ENCODE peak calls at places on chromosomes 1 and 21, in ten cellular contexts. A, D, J, R, V, C, B, Y, K and W are unnamed samples.

GRCh38 chr1:245091818-245092637 is 62.8 kb upstream of the KIF26B start:
- DNase-seq in Y (peak; percentile 30), B (peak; percentile 94), A (no peak), J (peak; percentile 10), V (no peak), D (no peak), C (peak; percentile 70), K (peak; percentile 99), R (no peak), W (no peak)

GRCh38 chr1:10901091-10901893 is 104.8 kb upstream of the CASZ1 start:
- DNase-seq in D (no peak), B (no peak), K (no peak), V (peak; percentile 89), C (peak; percentile 81), J (peak; percentile 59), R (no peak), Y (no peak), A (no peak), W (no peak)

GRCh38 chr1:200373811-200374231 is 36.0 kb downstream of the ZNF281 start:
- DNase-seq in J (peak; percentile 42), A (no peak), Y (no peak), C (no peak), B (no peak), V (no peak), R (no peak), K (no peak), D (no peak), W (no peak)

GRCh38 chr1:62126595-62127290 is 67.9 kb upstream of the L1TD1 start:
- DNase-seq in D (no peak), Y (no peak), J (no peak), B (no peak), K (no peak), A (no peak), V (no peak), R (no peak), C (no peak), W (no peak)

GRCh38 chr1:242839101-242839500 is 314.6 kb upstream of the PLD5 start:
- DNase-seq in R (no peak), A (no peak), K (no peak), V (no peak), Y (no peak), C (no peak), B (no peak), J (no peak), D (no peak), W (no peak)

GRCh38 chr1:15959847-15960446 is 16.0 kb downstream of the ZBTB17 start:
- DNase-seq in J (no peak), Y (no peak), K (no peak), D (no peak), B (no peak), A (no peak), V (no peak), R (no peak), C (no peak), W (no peak)

GRCh38 chr21:45801989-45802388 is 158.5 kb downstream of the PCBP3 start:
- DNase-seq in V (no peak), J (no peak), C (no peak), B (no peak), K (no peak), A (no peak), Y (no peak), D (no peak), R (no peak), W (no peak)

GRCh38 chr1:185917646-185918045 is 183.5 kb downstream of the HMCN1 start:
- DNase-seq in D (no peak), J (no peak), A (no peak), C (no peak), R (peak; percentile 56), V (no peak), B (peak; percentile 74), Y (no peak), K (peak; percentile 66), W (no peak)

GRCh38 chr1:58358311-58358710 is 188.2 kb downstream of the OMA1 start:
- DNase-seq in C (no peak), K (peak; percentile 17), D (no peak), B (peak; percentile 1), Y (no peak), A (no peak), J (no peak), V (no peak), R (no peak), W (no peak)

GRCh38 chr21:32257952-32258785 is 20.7 kb downstream of the MIS18A start:
- DNase-seq in D (peak; percentile 58), B (peak; percentile 91), R (peak; percentile 68), J (peak; percentile 74), K (peak; percentile 85), Y (peak; percentile 75), C (no peak), A (no peak), V (peak; percentile 67), W (no peak)

DNA sequence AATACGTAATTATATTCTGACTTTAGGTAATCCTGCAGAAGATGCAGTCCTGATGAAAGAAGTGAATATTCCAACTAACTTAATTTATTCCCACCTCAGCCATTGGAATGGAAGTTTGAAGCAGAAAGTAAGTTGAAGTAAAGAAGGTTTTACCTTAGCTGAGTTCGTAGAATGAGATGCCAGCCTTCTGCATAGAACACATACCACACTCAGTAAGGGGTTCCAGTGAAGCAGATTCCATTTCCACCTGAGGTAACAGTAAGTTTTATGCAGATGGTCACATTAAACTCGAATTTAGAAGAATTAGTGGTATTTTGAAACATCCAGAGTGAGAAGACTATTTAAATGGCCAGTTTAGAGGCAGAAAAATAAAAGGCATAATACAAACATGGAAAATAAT is 20.2 kb downstream of the RBM11 start:
- DNase-seq in K (no peak), C (no peak), A (no peak), R (no peak), J (no peak), Y (no peak), V (no peak), B (no peak), D (no peak), W (no peak)
- H3K27ac ChIP-seq in K (no peak overlapping the region), C (no peak overlapping the region), A (no peak overlapping the region), R (no peak overlapping the region), J (no peak overlapping the region), Y (no peak overlapping the region), V (no peak overlapping the region), B (no peak overlapping the region), D (no peak overlapping the region), W (no peak overlapping the region)

DNA sequence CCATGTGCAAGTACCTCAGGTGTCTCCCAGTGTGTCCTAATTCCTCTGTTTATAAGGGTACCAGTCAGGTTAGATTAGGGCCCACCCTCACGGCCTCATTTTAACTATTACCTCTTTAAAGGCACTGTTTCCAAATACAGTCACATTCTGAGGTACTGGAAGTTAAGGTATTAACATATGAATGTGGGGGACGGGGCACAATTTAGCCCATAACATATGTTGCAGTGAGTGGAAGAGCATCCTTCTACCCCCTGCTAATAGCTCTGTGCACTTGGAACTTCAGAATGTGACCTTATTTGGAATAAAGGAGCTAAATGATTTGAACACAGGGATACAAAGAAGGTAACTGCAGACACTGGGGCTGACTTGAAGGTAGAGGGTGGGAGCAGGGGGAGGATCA is 67.3 kb upstream of the ADGRL2 start:
- DNase-seq in D (no peak), K (no peak), C (no peak), J (no peak), R (peak; percentile 23), Y (no peak), B (no peak), A (no peak), V (no peak), W (no peak)
- H3K27ac ChIP-seq in D (no peak overlapping the region), K (no peak overlapping the region), C (no peak overlapping the region), J (no peak overlapping the region), R (no peak overlapping the region), Y (no peak overlapping the region), B (no peak overlapping the region), A (no peak overlapping the region), V (no peak overlapping the region), W (no peak overlapping the region)

GRCh38 chr1:111745670-111746613 is 6.7 kb upstream of the INKA2 start:
- DNase-seq in D (no peak), K (no peak), R (no peak), Y (no peak), C (no peak), V (no peak), B (no peak), A (no peak), J (no peak), W (no peak)

GRCh38 chr1:111748618-111749337 is 6.9 kb upstream of the DDX20 start:
- DNase-seq in V (no peak), Y (no peak), A (no peak), C (no peak), D (no peak), J (no peak), R (no peak), K (no peak), B (no peak), W (no peak)

GRCh38 chr1:111747282-111747734 is 8.1 kb upstream of the INKA2 start:
- DNase-seq in K (peak; percentile 77), B (peak; percentile 87), C (no peak), Y (peak; percentile 50), A (peak; percentile 39), D (no peak), R (peak; percentile 80), V (no peak), J (peak; percentile 70), W (peak; percentile 41)

GRCh38 chr1:111747947-111748346 is 7.8 kb upstream of the DDX20 start:
- DNase-seq in V (no peak), J (no peak), Y (no peak), R (no peak), B (no peak), K (no peak), C (no peak), D (no peak), A (no peak), W (no peak)

DNA sequence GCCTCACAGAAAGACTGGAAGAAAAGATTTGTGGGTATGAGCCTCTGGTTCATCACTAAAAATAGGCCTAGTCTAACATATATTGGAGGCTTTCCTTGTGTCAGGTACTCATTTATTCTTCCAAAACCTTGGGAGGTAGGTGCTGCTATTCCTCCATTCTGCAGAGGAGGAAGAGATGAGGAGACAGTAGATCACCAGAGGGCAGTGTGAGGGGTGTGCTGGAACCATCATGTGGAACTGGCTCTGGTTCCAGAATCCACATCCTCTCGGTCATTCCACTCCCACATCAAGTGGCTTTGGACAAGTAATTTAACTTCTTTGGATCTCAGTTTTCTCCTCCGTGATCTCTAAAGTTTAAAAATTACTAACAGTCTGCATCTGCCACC is 7.4 kb upstream of the INKA2 start:
- DNase-seq in C (no peak), V (no peak), D (no peak), K (no peak), J (no peak), B (no peak), R (no peak), A (no peak), Y (no peak), W (no peak)
- H3K27ac ChIP-seq in C (no peak overlapping the region), V (no peak overlapping the region), D (peak overlapping the region; percentile 82), K (no peak overlapping the region), J (no peak overlapping the region), B (peak overlapping the region; percentile 100), R (no peak overlapping the region), A (no peak overlapping the region), Y (no peak overlapping the region), W (no peak overlapping the region)

DNA sequence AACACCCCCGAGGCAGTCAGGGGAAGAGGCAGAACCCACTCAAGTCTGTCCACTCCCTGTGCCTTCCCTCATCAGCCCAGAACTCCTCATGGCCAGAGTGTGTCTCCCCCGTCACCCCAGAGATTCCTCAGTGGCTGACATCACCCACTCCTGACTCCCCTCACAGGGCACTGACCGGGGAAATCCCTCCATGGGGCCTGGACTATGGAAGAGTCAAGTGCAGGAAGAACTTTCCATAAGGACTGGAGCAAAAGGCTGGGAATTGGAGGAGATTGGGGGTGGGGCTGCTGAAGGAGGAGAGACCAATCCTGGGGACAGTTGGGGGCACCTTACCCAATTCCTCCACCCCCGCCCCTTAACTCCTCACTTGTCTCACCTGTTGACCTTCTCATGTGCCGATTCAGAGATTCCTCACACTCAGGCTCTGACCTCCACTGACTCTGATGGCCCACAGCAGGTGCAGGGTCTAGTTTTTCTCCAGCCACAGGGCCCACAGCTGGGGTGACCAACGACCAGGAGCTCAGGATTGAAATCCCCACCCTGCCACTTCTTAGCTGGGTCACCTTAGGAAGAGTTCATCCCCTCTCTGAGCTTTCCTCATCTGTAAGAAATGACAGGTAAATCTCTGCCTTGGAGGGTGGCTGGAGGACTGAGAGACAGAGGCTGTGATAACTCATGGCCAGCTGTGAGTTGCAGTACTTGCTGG is 481 bp upstream of the EXTL1 start:
- DNase-seq in B (no peak), K (peak; percentile 31), J (no peak), D (no peak), Y (no peak), A (no peak), V (no peak), R (no peak), C (no peak), W (no peak)
- H3K27ac ChIP-seq in B (peak overlapping the region; percentile 83), K (no peak overlapping the region), J (no peak overlapping the region), D (peak overlapping the region; percentile 94), Y (peak overlapping the region; percentile 59), A (no peak overlapping the region), V (peak overlapping the region; percentile 21), R (no peak overlapping the region), C (peak overlapping the region; percentile 13), W (no peak overlapping the region)